ENCODE peak calls at places on chromosomes 16 and 17, in four cellular contexts. F is AG09319, D is progenitor cell of endocrine pancreas, W is GM13976. I is an unnamed sample.

GRCh38 chr17:75981019-75981615 is 2.1 kb downstream of the TEN1 start:
- DNase-seq in D (no peak), W (no peak), F (no peak), I (no peak)

GRCh38 chr17:78000351-78000750 is 41.8 kb downstream of the TNRC6C start:
- DNase-seq in W (no peak), D (no peak), F (no peak), I (no peak)

GRCh38 chr16:87146676-87147075 is 170.5 kb downstream of the C16orf95 start:
- DNase-seq in F (no peak), D (no peak), W (no peak), I (no peak)

GRCh38 chr17:7124923-7125322 is 10.3 kb upstream of the ASGR2 start:
- DNase-seq in F (no peak), D (no peak), W (no peak), I (peak; percentile 3)

GRCh38 chr17:80117491-80118401 is 16.4 kb downstream of the GAA start:
- DNase-seq in D (no peak), F (no peak), W (peak; percentile 27), I (peak; percentile 69)

GRCh38 chr16:18945233-18945632 is 19.0 kb upstream of the SMG1 start:
- DNase-seq in D (no peak), F (no peak), W (no peak), I (no peak)

GRCh38 chr16:4350365-4350786 is 745 bp downstream of the PAM16 start:
- DNase-seq in F (no peak), W (no peak), D (no peak), I (no peak)

GRCh38 chr17:29622337-29623282 is at the start of gene CORO6:
- DNase-seq in W (peak; percentile 88), D (peak; percentile 63), F (no peak), I (peak; percentile 80)

GRCh38 chr17:49548506-49549310 is 27.0 kb upstream of the NXPH3 start:
- DNase-seq in F (no peak), W (peak; percentile 76), D (no peak), I (no peak)

GRCh38 chr17:39863918-39864746 is at the start of gene IKZF3:
- DNase-seq in F (no peak), W (peak; percentile 82), D (peak; percentile 47), I (peak; percentile 86)
- TF ChIP-seq CTCF in F (no peak), W (peak; percentile 78), D (no peak), I (peak; percentile 28)

GRCh38 chr17:18190629-18191028 is 7.0 kb downstream of the ALKBH5 start:
- DNase-seq in D (no peak), F (no peak), W (no peak), I (no peak)
- TF ChIP-seq CTCF in D (no peak), F (no peak), W (no peak), I (no peak)

DNA sequence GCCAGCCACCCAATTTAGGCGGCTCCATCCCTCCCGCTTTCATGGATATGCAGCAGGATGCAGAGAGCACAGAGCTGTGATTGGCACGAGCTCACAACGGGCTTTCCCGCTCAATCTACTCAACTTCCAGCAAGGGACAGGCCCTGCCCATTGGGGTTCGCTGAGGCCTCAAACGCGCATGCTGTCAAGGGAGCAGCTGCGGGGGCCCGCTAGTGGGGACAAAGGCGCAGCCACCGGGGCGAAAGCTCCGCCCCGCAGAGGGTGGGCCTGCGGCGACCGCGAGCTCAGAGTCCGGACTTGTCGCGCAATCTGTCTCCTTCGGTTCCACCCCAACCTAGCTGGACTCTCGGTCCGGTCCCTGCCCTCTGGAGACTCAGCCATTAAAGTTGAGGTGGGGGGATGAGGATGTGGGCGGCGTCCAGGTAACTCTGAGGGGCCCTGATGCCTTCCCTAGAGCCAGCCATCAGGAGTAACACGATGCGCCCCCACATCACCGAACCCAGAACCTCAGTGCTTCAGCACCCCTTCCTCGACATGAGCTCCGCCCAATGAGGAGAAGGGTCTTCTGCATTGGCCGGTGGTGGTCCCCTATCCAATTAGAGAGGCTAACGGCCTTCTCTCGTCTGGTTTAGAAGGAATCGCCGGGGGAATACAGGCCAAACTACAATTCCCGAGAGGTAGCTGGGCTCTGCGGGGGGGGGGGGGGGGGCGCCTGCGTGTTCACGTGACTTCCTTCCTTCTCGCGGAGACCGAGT is 489 bp upstream of the NFATC3 start:
- DNase-seq in F (no peak), D (peak; percentile 73), W (peak; percentile 92), I (peak; percentile 98)
- TF ChIP-seq CTCF in F (no peak), D (peak; percentile 8), W (peak; percentile 17), I (no peak)

GRCh38 chr17:27495460-27495859 is 39.2 kb downstream of the KSR1 start:
- DNase-seq in F (no peak), W (peak; percentile 52), D (no peak), I (no peak)

GRCh38 chr17:27496005-27496404 is 39.8 kb downstream of the KSR1 start:
- DNase-seq in F (no peak), W (peak; percentile 58), D (no peak), I (no peak)

GRCh38 chr17:27493088-27493487 is 36.8 kb downstream of the KSR1 start:
- DNase-seq in W (no peak), D (no peak), F (no peak), I (no peak)

GRCh38 chr17:27492470-27492869 is 36.2 kb downstream of the KSR1 start:
- DNase-seq in D (no peak), F (no peak), W (no peak), I (no peak)

DNA sequence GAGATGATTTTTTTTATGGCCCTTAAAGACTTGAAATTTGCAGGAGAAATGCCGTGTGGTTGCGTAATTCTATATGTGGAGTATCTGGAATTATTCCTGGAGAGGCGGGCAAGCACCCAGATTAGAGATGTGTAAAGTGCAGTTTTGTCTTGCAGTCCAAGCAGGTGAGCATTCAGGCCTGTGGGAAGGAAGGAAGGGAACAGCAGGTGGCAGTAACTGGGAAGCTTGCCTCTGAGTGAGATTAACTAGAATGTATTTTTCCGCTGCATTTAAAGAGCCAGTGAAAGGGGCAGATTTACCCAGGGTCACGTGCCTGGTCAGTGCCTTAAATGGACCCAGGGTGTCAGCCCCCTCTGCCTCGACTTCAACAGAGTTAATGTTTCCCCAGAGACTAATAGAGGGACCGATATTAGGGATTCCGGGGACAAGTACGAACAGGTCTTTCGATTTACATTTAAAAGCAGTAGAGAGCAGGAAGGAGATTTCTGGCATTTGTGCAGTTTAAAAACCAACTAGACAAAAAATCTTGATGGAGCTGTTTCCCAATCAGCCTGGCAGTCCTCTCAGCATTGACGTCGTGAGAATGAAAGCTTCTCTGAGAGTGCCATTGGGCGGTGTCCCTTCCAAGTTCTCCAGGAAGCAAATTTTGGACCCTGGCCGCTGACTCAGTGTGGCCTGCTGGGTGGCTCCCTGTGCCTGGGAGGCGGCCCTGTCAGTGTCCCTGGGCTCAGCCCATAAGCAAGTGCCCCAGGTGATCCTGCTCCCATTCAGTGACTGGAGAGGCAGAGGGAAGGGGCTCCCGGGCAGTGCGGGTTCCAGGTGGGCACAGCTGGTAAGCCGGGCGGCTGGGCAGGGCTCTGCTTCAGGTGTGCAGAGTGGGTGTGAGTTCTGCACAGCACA is 38.2 kb downstream of the KSR1 start:
- DNase-seq in D (peak; percentile 34), F (peak; percentile 35), W (no peak), I (peak; percentile 92)
- TF ChIP-seq CTCF in D (peak; percentile 53), F (peak; percentile 42), W (no peak), I (peak; percentile 63)

GRCh38 chr16:30082545-30083090 is 6.8 kb downstream of the PPP4C start:
- DNase-seq in D (no peak), F (no peak), W (no peak), I (no peak)
- TF ChIP-seq CTCF in D (no peak), F (no peak), W (peak; percentile 9), I (no peak)

GRCh38 chr16:85718153-85718477 is 29.4 kb upstream of the GINS2 start:
- DNase-seq in D (no peak), W (no peak), F (no peak), I (no peak)
- TF ChIP-seq CTCF in D (no peak), W (no peak), F (no peak), I (no peak)